ENCODE peak calls at places on chromosome 22, in six cellular contexts. One of them, this sample, is unnamed. For H3K27me3, the result is how much of the 10 kb centered on the place peaks cover.

GRCh38 chr22:39317756-39318506 is 1.5 kb downstream of the RPL3 start:
- DNase-seq in spleen: no peak
- DNase-seq in vagina: no peak
- DNase-seq in dorsolateral prefrontal cortex: no peak
- DNase-seq in aorta: peak
- DNase-seq in K562: no peak
- DNase-seq in this sample: no peak

GRCh38 chr22:27480487-27480886 is 321.1 kb downstream of the MN1 start:
- DNase-seq in vagina: no peak
- DNase-seq in aorta: no peak
- DNase-seq in spleen: no peak
- DNase-seq in dorsolateral prefrontal cortex: no peak
- DNase-seq in K562: no peak
- DNase-seq in this sample: no peak

GRCh38 chr22:38718414-38718813 is 12.7 kb downstream of the GTPBP1 start:
- DNase-seq in vagina: no peak
- DNase-seq in aorta: peak
- DNase-seq in K562: no peak
- DNase-seq in spleen: no peak
- DNase-seq in dorsolateral prefrontal cortex: no peak
- DNase-seq in this sample: peak

GRCh38 chr22:17931400-17931825 is 92.9 kb downstream of the MICAL3 start:
- DNase-seq in dorsolateral prefrontal cortex: peak
- DNase-seq in K562: no peak
- DNase-seq in vagina: no peak
- DNase-seq in aorta: no peak
- DNase-seq in spleen: no peak
- DNase-seq in this sample: peak

GRCh38 chr22:28998681-28999080 is 63.0 kb downstream of the C22orf31 start:
- DNase-seq in vagina: no peak
- DNase-seq in K562: no peak
- DNase-seq in aorta: no peak
- DNase-seq in spleen: no peak
- DNase-seq in dorsolateral prefrontal cortex: no peak
- DNase-seq in this sample: peak

GRCh38 chr22:17403906-17404305 is 34.6 kb downstream of the CECR2 start:
- DNase-seq in K562: no peak
- DNase-seq in spleen: no peak
- DNase-seq in vagina: no peak
- DNase-seq in dorsolateral prefrontal cortex: no peak
- DNase-seq in aorta: no peak
- DNase-seq in this sample: peak

GRCh38 chr22:45201678-45202332 is 38.1 kb downstream of the NUP50 start:
- DNase-seq in spleen: no peak
- DNase-seq in aorta: peak
- DNase-seq in vagina: no peak
- DNase-seq in dorsolateral prefrontal cortex: no peak
- DNase-seq in K562: no peak
- DNase-seq in this sample: no peak

GRCh38 chr22:18000441-18001039 is 23.8 kb downstream of the MICAL3 start:
- DNase-seq in vagina: no peak
- DNase-seq in spleen: peak
- DNase-seq in aorta: peak
- DNase-seq in K562: peak
- DNase-seq in dorsolateral prefrontal cortex: no peak
- DNase-seq in this sample: peak

GRCh38 chr22:45029501-45029900 is 19.7 kb upstream of the PHF21B start:
- DNase-seq in aorta: no peak
- DNase-seq in vagina: no peak
- DNase-seq in K562: no peak
- DNase-seq in spleen: no peak
- DNase-seq in dorsolateral prefrontal cortex: no peak
- DNase-seq in this sample: no peak

GRCh38 chr22:50276143-50276542 is 6.0 kb upstream of the MAPK11 start:
- DNase-seq in spleen: peak
- DNase-seq in K562: no peak
- DNase-seq in dorsolateral prefrontal cortex: peak
- DNase-seq in vagina: peak
- DNase-seq in aorta: peak
- DNase-seq in this sample: peak

GRCh38 chr22:35135165-35135564 is 69.2 kb downstream of the ISX start:
- DNase-seq in vagina: no peak
- DNase-seq in aorta: no peak
- DNase-seq in K562: no peak
- DNase-seq in dorsolateral prefrontal cortex: peak
- DNase-seq in spleen: no peak
- DNase-seq in this sample: no peak

GRCh38 chr22:39428597-39429071 is 28.2 kb upstream of the MGAT3 start:
- DNase-seq in dorsolateral prefrontal cortex: no peak
- DNase-seq in vagina: no peak
- DNase-seq in K562: peak
- DNase-seq in aorta: peak
- DNase-seq in spleen: peak
- DNase-seq in this sample: no peak

GRCh38 chr22:42642801-42643631 is 2.6 kb upstream of the ATP5MGL start:
- DNase-seq in aorta: no peak
- DNase-seq in dorsolateral prefrontal cortex: no peak
- DNase-seq in vagina: no peak
- DNase-seq in spleen: no peak
- DNase-seq in K562: peak
- DNase-seq in this sample: no peak

GRCh38 chr22:32852346-32853251 is 51.1 kb downstream of the TIMP3 start:
- DNase-seq in spleen: no peak
- DNase-seq in vagina: no peak
- DNase-seq in aorta: no peak
- DNase-seq in K562: peak
- DNase-seq in dorsolateral prefrontal cortex: no peak
- DNase-seq in this sample: peak

GRCh38 chr22:19868773-19869471 is 14.2 kb upstream of the GNB1L start:
- DNase-seq in spleen: peak
- DNase-seq in vagina: no peak
- DNase-seq in K562: no peak
- DNase-seq in dorsolateral prefrontal cortex: no peak
- DNase-seq in aorta: peak
- DNase-seq in this sample: peak

GRCh38 chr22:35630387-35630793 is 13.3 kb upstream of the MB start:
- DNase-seq in vagina: no peak
- DNase-seq in dorsolateral prefrontal cortex: no peak
- DNase-seq in K562: no peak
- DNase-seq in spleen: peak
- DNase-seq in aorta: peak
- DNase-seq in this sample: no peak

GRCh38 chr22:45441158-45441557 is 27.7 kb downstream of the RIBC2 start:
- DNase-seq in aorta: no peak
- DNase-seq in vagina: no peak
- DNase-seq in spleen: no peak
- DNase-seq in dorsolateral prefrontal cortex: peak
- DNase-seq in K562: peak
- DNase-seq in this sample: peak

GRCh38 chr22:40071720-40072119 is 77.0 kb downstream of the FAM83F start:
- DNase-seq in vagina: no peak
- DNase-seq in spleen: no peak
- DNase-seq in K562: no peak
- DNase-seq in aorta: no peak
- DNase-seq in dorsolateral prefrontal cortex: no peak
- DNase-seq in this sample: no peak

GRCh38 chr22:43847376-43848289 is 14.7 kb downstream of the SULT4A1 start:
- DNase-seq in dorsolateral prefrontal cortex: no peak
- DNase-seq in spleen: peak
- DNase-seq in vagina: no peak
- DNase-seq in K562: no peak
- DNase-seq in aorta: peak
- DNase-seq in this sample: no peak

GRCh38 chr22:37604875-37605274 is 3.8 kb upstream of the GGA1 start:
- DNase-seq in K562: no peak
- DNase-seq in dorsolateral prefrontal cortex: no peak
- DNase-seq in aorta: no peak
- DNase-seq in vagina: no peak
- DNase-seq in spleen: peak
- DNase-seq in this sample: no peak

GRCh38 chr22:17706451-17706900 is 67.8 kb downstream of the BID start:
- DNase-seq in spleen: no peak
- DNase-seq in dorsolateral prefrontal cortex: no peak
- DNase-seq in vagina: no peak
- DNase-seq in K562: peak
- DNase-seq in aorta: no peak
- DNase-seq in this sample: peak

GRCh38 chr22:39382410-39382809 is 17.2 kb upstream of the TAB1 start:
- DNase-seq in aorta: no peak
- DNase-seq in vagina: no peak
- DNase-seq in spleen: no peak
- DNase-seq in K562: no peak
- DNase-seq in dorsolateral prefrontal cortex: no peak
- DNase-seq in this sample: no peak

GRCh38 chr22:38432264-38432663 is 22.7 kb downstream of the KCNJ4 start:
- DNase-seq in K562: no peak
- DNase-seq in vagina: no peak
- DNase-seq in spleen: no peak
- DNase-seq in aorta: no peak
- DNase-seq in dorsolateral prefrontal cortex: no peak
- DNase-seq in this sample: no peak

GRCh38 chr22:29359469-29359868 is 28.9 kb downstream of the AP1B1 start:
- DNase-seq in spleen: peak
- DNase-seq in K562: peak
- DNase-seq in vagina: no peak
- DNase-seq in aorta: no peak
- DNase-seq in dorsolateral prefrontal cortex: peak
- DNase-seq in this sample: peak

GRCh38 chr22:38232196-38232595 is 30.4 kb downstream of the MAFF start:
- DNase-seq in vagina: no peak
- DNase-seq in dorsolateral prefrontal cortex: no peak
- DNase-seq in aorta: no peak
- DNase-seq in K562: no peak
- DNase-seq in spleen: no peak
- DNase-seq in this sample: no peak

GRCh38 chr22:30186048-30186447 is 60.5 kb downstream of the LIF start:
- DNase-seq in spleen: no peak
- DNase-seq in K562: no peak
- DNase-seq in vagina: no peak
- DNase-seq in dorsolateral prefrontal cortex: no peak
- DNase-seq in aorta: no peak
- DNase-seq in this sample: no peak

GRCh38 chr22:38465673-38466490 is 2.0 kb upstream of the KDELR3 start:
- DNase-seq in spleen: peak
- DNase-seq in aorta: peak
- DNase-seq in dorsolateral prefrontal cortex: no peak
- DNase-seq in vagina: no peak
- DNase-seq in K562: no peak
- DNase-seq in this sample: no peak

GRCh38 chr22:50041361-50042065 is 16.6 kb downstream of the TTLL8 start:
- DNase-seq in dorsolateral prefrontal cortex: no peak
- DNase-seq in vagina: no peak
- DNase-seq in spleen: peak
- DNase-seq in aorta: peak
- DNase-seq in K562: no peak
- DNase-seq in this sample: no peak

GRCh38 chr22:46465793-46466192 is 71.6 kb downstream of the CELSR1 start:
- DNase-seq in aorta: no peak
- DNase-seq in dorsolateral prefrontal cortex: no peak
- DNase-seq in K562: no peak
- DNase-seq in spleen: no peak
- DNase-seq in vagina: no peak
- DNase-seq in this sample: no peak

GRCh38 chr22:46464701-46465347 is 72.6 kb downstream of the CELSR1 start:
- DNase-seq in vagina: no peak
- DNase-seq in K562: no peak
- DNase-seq in spleen: no peak
- DNase-seq in aorta: no peak
- DNase-seq in dorsolateral prefrontal cortex: no peak
- DNase-seq in this sample: peak

GRCh38 chr22:46467006-46467405 is 70.4 kb downstream of the CELSR1 start:
- DNase-seq in spleen: no peak
- DNase-seq in dorsolateral prefrontal cortex: no peak
- DNase-seq in vagina: no peak
- DNase-seq in aorta: no peak
- DNase-seq in K562: no peak
- DNase-seq in this sample: no peak

GRCh38 chr22:46465348-46465725 is 72.1 kb downstream of the CELSR1 start:
- DNase-seq in spleen: no peak
- DNase-seq in K562: no peak
- DNase-seq in dorsolateral prefrontal cortex: no peak
- DNase-seq in vagina: no peak
- DNase-seq in aorta: peak
- DNase-seq in this sample: peak

GRCh38 chr22:46466255-46466676 is 71.2 kb downstream of the CELSR1 start:
- DNase-seq in spleen: no peak
- DNase-seq in vagina: no peak
- DNase-seq in aorta: peak
- DNase-seq in K562: no peak
- DNase-seq in dorsolateral prefrontal cortex: no peak
- DNase-seq in this sample: no peak
- H3K27me3 ChIP-seq in spleen: under half
- H3K27me3 ChIP-seq in vagina: under half
- H3K27me3 ChIP-seq in aorta: under half
- H3K27me3 ChIP-seq in K562: under half
- H3K27me3 ChIP-seq in dorsolateral prefrontal cortex: under half
- H3K27me3 ChIP-seq in this sample: under half

GRCh38 chr22:21779444-21779843 is 43.9 kb upstream of the YPEL1 start:
- DNase-seq in spleen: no peak
- DNase-seq in vagina: no peak
- DNase-seq in K562: peak
- DNase-seq in aorta: no peak
- DNase-seq in dorsolateral prefrontal cortex: no peak
- DNase-seq in this sample: no peak
- H3K27me3 ChIP-seq in spleen: under half
- H3K27me3 ChIP-seq in vagina: under half
- H3K27me3 ChIP-seq in K562: under half
- H3K27me3 ChIP-seq in aorta: under half
- H3K27me3 ChIP-seq in dorsolateral prefrontal cortex: under half
- H3K27me3 ChIP-seq in this sample: under half

GRCh38 chr22:48943567-48944432 is 883.9 kb downstream of the BRD1 start:
- DNase-seq in aorta: peak
- DNase-seq in dorsolateral prefrontal cortex: no peak
- DNase-seq in spleen: peak
- DNase-seq in K562: peak
- DNase-seq in vagina: peak
- DNase-seq in this sample: no peak
- H3K27me3 ChIP-seq in aorta: under half
- H3K27me3 ChIP-seq in dorsolateral prefrontal cortex: under half
- H3K27me3 ChIP-seq in spleen: under half
- H3K27me3 ChIP-seq in K562: under half
- H3K27me3 ChIP-seq in vagina: under half
- H3K27me3 ChIP-seq in this sample: under half

GRCh38 chr22:26234267-26234666 is 65.0 kb downstream of the SEZ6L start:
- DNase-seq in vagina: no peak
- DNase-seq in spleen: no peak
- DNase-seq in K562: no peak
- DNase-seq in aorta: no peak
- DNase-seq in dorsolateral prefrontal cortex: no peak
- DNase-seq in this sample: no peak

GRCh38 chr22:26245001-26245400 is 75.7 kb downstream of the SEZ6L start:
- DNase-seq in K562: no peak
- DNase-seq in dorsolateral prefrontal cortex: peak
- DNase-seq in spleen: no peak
- DNase-seq in vagina: no peak
- DNase-seq in aorta: no peak
- DNase-seq in this sample: no peak

GRCh38 chr22:26235792-26236191 is 66.5 kb downstream of the SEZ6L start:
- DNase-seq in spleen: no peak
- DNase-seq in dorsolateral prefrontal cortex: no peak
- DNase-seq in aorta: no peak
- DNase-seq in K562: no peak
- DNase-seq in vagina: no peak
- DNase-seq in this sample: no peak

GRCh38 chr22:26239561-26239960 is 70.3 kb downstream of the SEZ6L start:
- DNase-seq in vagina: no peak
- DNase-seq in spleen: no peak
- DNase-seq in K562: peak
- DNase-seq in aorta: no peak
- DNase-seq in dorsolateral prefrontal cortex: no peak
- DNase-seq in this sample: no peak
- H3K27me3 ChIP-seq in vagina: under half
- H3K27me3 ChIP-seq in spleen: under half
- H3K27me3 ChIP-seq in K562: under half
- H3K27me3 ChIP-seq in aorta: under half
- H3K27me3 ChIP-seq in dorsolateral prefrontal cortex: under half
- H3K27me3 ChIP-seq in this sample: under half

This sample was measured in thyroid gland.